ENCODE peak calls at places on chromosomes 4 and X, in seven cellular contexts. D is bronchial epithelial cell; H is CD4-positive, alpha-beta memory T cell; Q is AG04449; X is CD8-positive, alpha-beta memory T cell; S is cardiac fibroblast; C is fibroblast of lung. N is an unnamed sample.

GRCh38 chrX:120457766-120458180 is 11.3 kb downstream of the LAMP2 start:
- DNase-seq in X (no peak), H (no peak), S (peak), Q (peak), D (peak), C (peak), N (peak)

GRCh38 chrX:134671207-134671750 is 13.0 kb upstream of the PLAC1 start:
- DNase-seq in H (no peak), X (no peak), S (peak), D (peak), C (peak), Q (no peak), N (peak)

GRCh38 chr4:22607382-22607781 is 85.4 kb upstream of the GBA3 start:
- DNase-seq in X (peak), Q (no peak), D (peak), C (peak), H (peak), S (peak), N (peak)

GRCh38 chr4:38924266-38924827 is 56.7 kb downstream of the FAM114A1 start:
- DNase-seq in Q (no peak), S (no peak), H (no peak), D (no peak), C (no peak), X (no peak), N (no peak)

GRCh38 chr4:8580321-8581093 is at the start of gene GPR78:
- DNase-seq in X (no peak), H (peak), D (peak), S (peak), C (peak), Q (no peak), N (peak)

GRCh38 chr4:153075256-153075630 is 129.0 kb upstream of the TRIM2 start:
- DNase-seq in C (no peak), X (no peak), D (no peak), Q (no peak), S (no peak), H (no peak), N (no peak)

GRCh38 chr4:91758487-91758886 is 545.3 kb upstream of the GRID2 start:
- DNase-seq in C (peak), X (no peak), Q (no peak), D (peak), S (peak), H (no peak), N (peak)

GRCh38 chrX:37060999-37061398 is 52.8 kb downstream of the FAM47C start:
- DNase-seq in H (no peak), D (peak), S (peak), Q (peak), X (no peak), C (peak), N (peak)

GRCh38 chr4:41437264-41437566 is 100.7 kb upstream of the LIMCH1 start:
- DNase-seq in Q (no peak), H (no peak), C (no peak), S (no peak), D (no peak), X (no peak), N (no peak)

GRCh38 chr4:3573131-3573530 is 40.9 kb upstream of the LRPAP1 start:
- DNase-seq in X (no peak), Q (no peak), S (no peak), D (no peak), H (no peak), C (no peak), N (no peak)

GRCh38 chr4:89994176-89994873 is 99.7 kb downstream of the MMRN1 start:
- DNase-seq in S (no peak), Q (no peak), H (no peak), C (no peak), X (no peak), D (peak), N (no peak)

GRCh38 chr4:129804458-129804981 is 708.6 kb downstream of the C4orf33 start:
- DNase-seq in H (no peak), S (no peak), Q (no peak), X (no peak), C (no peak), D (no peak), N (no peak)

GRCh38 chr4:3285558-3286334 is 7.1 kb upstream of the RGS12 start:
- DNase-seq in D (no peak), X (no peak), Q (no peak), H (no peak), S (peak), C (peak), N (peak)

GRCh38 chr4:79184461-79184860 is 141.4 kb downstream of the NAA11 start:
- DNase-seq in C (no peak), H (no peak), X (no peak), Q (no peak), S (no peak), D (no peak), N (no peak)

GRCh38 chr4:11722218-11722617 is 293.5 kb upstream of the HS3ST1 start:
- DNase-seq in H (no peak), Q (no peak), X (no peak), S (no peak), C (no peak), D (no peak), N (no peak)

GRCh38 chr4:124631760-124632159 is 80.8 kb downstream of the ANKRD50 start:
- DNase-seq in C (peak), S (peak), X (no peak), Q (peak), D (peak), H (no peak), N (peak)

GRCh38 chr4:8469550-8469949 is 29.0 kb downstream of the TRMT44 start:
- DNase-seq in X (no peak), D (no peak), S (no peak), H (no peak), Q (no peak), C (no peak), N (no peak)

GRCh38 chr4:138816883-138817282 is 198.7 kb upstream of the NOCT start:
- DNase-seq in D (no peak), X (no peak), C (no peak), Q (no peak), H (no peak), S (no peak), N (no peak)

GRCh38 chr4:71187399-71188196 is 151.2 kb upstream of the SLC4A4 start:
- DNase-seq in H (peak), X (peak), Q (no peak), C (peak), S (peak), D (peak), N (peak)

GRCh38 chrX:117508021-117508420 is 608.6 kb downstream of the KLHL13 start:
- DNase-seq in Q (no peak), D (no peak), S (no peak), C (no peak), X (no peak), H (no peak), N (no peak)

GRCh38 chrX:68807818-68808217 is 21.0 kb upstream of the EFNB1 start:
- DNase-seq in Q (no peak), X (no peak), D (peak), C (no peak), H (no peak), S (peak), N (no peak)

GRCh38 chrX:132488819-132489255 is at the start of gene MBNL3:
- DNase-seq in S (peak), H (peak), C (peak), D (peak), X (peak), Q (no peak), N (peak)

GRCh38 chrX:38312436-38312835 is 14.9 kb downstream of the RPGR start:
- DNase-seq in C (peak), D (peak), X (no peak), Q (no peak), H (no peak), S (peak), N (peak)

GRCh38 chr4:147842573-147842972 is 110.7 kb downstream of the ARHGAP10 start:
- DNase-seq in H (no peak), X (no peak), C (peak), S (peak), Q (no peak), D (no peak), N (peak)

GRCh38 chr4:138861130-138861529 is 154.5 kb upstream of the NOCT start:
- DNase-seq in C (peak), X (no peak), S (peak), D (no peak), H (no peak), Q (peak), N (peak)

GRCh38 chr4:155675709-155676429 is 9.2 kb downstream of the GUCY1A1 start:
- DNase-seq in D (no peak), C (no peak), X (no peak), Q (no peak), H (no peak), S (no peak), N (peak)

GRCh38 chrX:105191878-105192277 is 28.6 kb downstream of the TEX13A start:
- DNase-seq in Q (no peak), S (peak), C (no peak), D (peak), H (no peak), X (no peak), N (peak)

GRCh38 chr4:166318810-166319525 is 445.9 kb downstream of the TLL1 start:
- DNase-seq in Q (peak), C (peak), D (peak), S (peak), H (no peak), X (no peak), N (peak)

GRCh38 chrX:17405225-17405969 is 30.4 kb downstream of the NHS start:
- DNase-seq in H (no peak), Q (no peak), C (peak), S (peak), D (peak), X (no peak), N (peak)

GRCh38 chrX:19487520-19488200 is 27.6 kb downstream of the MAP3K15 start:
- DNase-seq in H (no peak), Q (no peak), X (no peak), S (no peak), C (no peak), D (no peak), N (no peak)

GRCh38 chrX:12770440-12770839 is 20.8 kb upstream of the PRPS2 start:
- DNase-seq in S (peak), C (no peak), H (peak), D (peak), X (no peak), Q (no peak), N (peak)

GRCh38 chr4:103193457-103193856 is 4.7 kb downstream of the CENPE start:
- DNase-seq in H (no peak), Q (no peak), X (no peak), S (no peak), C (no peak), D (no peak), N (no peak)

GRCh38 chr4:128289523-128290158 is 2.0 kb upstream of the PGRMC2 start:
- DNase-seq in X (no peak), D (no peak), H (no peak), Q (no peak), S (no peak), C (no peak), N (no peak)
- H3K4me3 ChIP-seq in X (no peak), D (no peak), H (no peak), Q (no peak), S (no peak), C (no peak), N (peak)

GRCh38 chrX:77899081-77899828 is at the start of gene COX7B:
- DNase-seq in H (peak), C (peak), Q (peak), D (peak), S (peak), X (peak), N (peak)

GRCh38 chrX:77894921-77895886 is at the start of gene MAGT1:
- DNase-seq in Q (peak), S (peak), D (peak), H (peak), X (peak), C (peak), N (peak)

GRCh38 chrX:77892887-77893286 is 2.3 kb downstream of the MAGT1 start:
- DNase-seq in Q (no peak), X (no peak), H (no peak), C (no peak), S (no peak), D (no peak), N (no peak)

GRCh38 chrX:77893713-77894112 is 1.5 kb downstream of the MAGT1 start:
- DNase-seq in X (no peak), H (no peak), Q (no peak), C (no peak), D (no peak), S (no peak), N (no peak)
- H3K4me3 ChIP-seq in X (no peak), H (no peak), Q (no peak), C (peak), D (no peak), S (peak), N (peak)

DNA sequence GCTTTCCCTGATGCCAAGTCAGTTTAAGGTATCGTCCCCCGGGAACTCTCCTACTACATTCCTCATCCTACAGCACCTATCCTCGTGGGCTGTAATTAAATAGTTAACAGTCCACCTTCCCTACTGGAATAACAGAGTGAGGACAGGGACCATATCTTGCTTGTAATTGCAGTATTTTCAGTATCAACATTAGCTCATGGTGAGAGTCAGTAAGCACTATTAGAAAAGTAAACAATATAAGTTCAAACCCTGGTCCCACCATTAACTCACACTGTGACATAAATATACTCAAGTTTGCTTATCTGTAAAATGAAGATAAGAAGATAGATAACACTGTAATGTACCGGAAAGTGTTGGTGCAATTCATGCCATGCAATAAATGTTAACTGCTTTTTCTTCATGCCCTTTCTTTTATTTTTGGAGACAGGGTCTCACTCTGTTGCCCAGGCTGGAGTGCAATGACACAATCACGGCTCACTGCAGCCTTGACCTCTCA is 61.3 kb downstream of the SH3RF1 start:
- DNase-seq in C (no peak), H (no peak), S (no peak), Q (no peak), D (no peak), X (no peak), N (no peak)
- H3K4me3 ChIP-seq in C (no peak), H (no peak), S (no peak), Q (no peak), D (no peak), X (no peak), N (no peak)

GRCh38 chrX:41334866-41335589 is 1.1 kb downstream of the DDX3X start:
- DNase-seq in X (peak), Q (no peak), D (no peak), S (peak), C (peak), H (peak), N (peak)

GRCh38 chrX:41337140-41337539 is 3.2 kb downstream of the DDX3X start:
- DNase-seq in Q (no peak), S (no peak), D (no peak), C (no peak), X (no peak), H (no peak), N (no peak)

GRCh38 chrX:41338422-41338821 is 4.5 kb downstream of the DDX3X start:
- DNase-seq in C (no peak), S (no peak), Q (no peak), D (no peak), H (no peak), X (no peak), N (no peak)

GRCh38 chrX:41335590-41336331 is 1.8 kb downstream of the DDX3X start:
- DNase-seq in C (peak), H (peak), Q (no peak), D (no peak), S (peak), X (no peak), N (no peak)

DNA sequence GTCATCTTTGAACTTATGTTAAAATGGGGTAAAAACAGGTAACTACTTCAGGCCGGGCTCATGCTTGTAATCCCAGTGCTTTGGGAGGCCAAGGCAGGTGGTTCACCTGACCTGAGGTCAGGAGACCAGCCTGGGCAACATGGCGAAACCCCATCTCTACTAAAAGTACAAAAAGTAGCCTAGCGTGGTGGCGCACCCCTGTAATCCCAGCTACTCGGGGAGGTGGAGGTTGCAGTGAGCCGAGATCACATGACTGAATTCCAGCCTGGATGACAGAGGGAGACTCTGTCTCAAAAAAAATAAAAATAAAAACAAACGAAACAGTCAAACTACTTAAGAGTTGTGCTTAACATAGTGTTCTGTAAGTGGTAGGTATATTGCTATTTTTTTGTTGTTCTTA is 2.5 kb downstream of the DDX3X start:
- DNase-seq in X (no peak), S (no peak), D (no peak), C (no peak), H (no peak), Q (no peak), N (no peak)
- H3K4me3 ChIP-seq in X (peak), S (peak), D (peak), C (peak), H (peak), Q (peak), N (peak)

DNA sequence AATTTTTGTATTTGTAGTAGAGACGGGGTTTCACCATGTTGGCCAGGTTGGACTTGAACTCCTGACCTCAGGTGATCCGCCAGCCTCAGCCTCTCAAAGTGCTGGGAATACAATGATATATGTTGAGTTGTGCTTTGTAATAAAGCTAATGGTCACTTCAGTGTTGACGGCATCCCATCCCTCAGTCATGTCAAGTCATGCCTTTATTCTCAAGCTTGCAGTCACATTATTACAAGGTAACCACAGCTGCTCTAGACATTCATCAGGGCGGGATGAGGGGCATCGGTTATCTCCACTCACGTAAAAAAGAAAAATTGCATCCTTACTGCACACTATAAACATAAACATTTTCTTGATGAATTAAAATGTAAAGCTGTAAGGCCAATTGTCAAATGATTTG is 12.8 kb upstream of the FAT1 start:
- DNase-seq in D (peak), Q (no peak), C (no peak), S (no peak), H (no peak), X (no peak), N (peak)
- H3K4me3 ChIP-seq in D (no peak), Q (no peak), C (no peak), S (no peak), H (no peak), X (no peak), N (no peak)

GRCh38 chr4:185810746-185811508 is 1.1 kb downstream of the SORBS2 start:
- DNase-seq in H (no peak), D (peak), X (no peak), C (no peak), S (peak), Q (no peak), N (peak)
- H3K4me3 ChIP-seq in H (no peak), D (peak), X (no peak), C (no peak), S (peak), Q (no peak), N (peak)